ENCODE peak calls at places on chromosomes 1 and 21, in eight cellular contexts. S is brain microvascular endothelial cell, P is non-pigmented ciliary epithelial cell, C is substantia nigra, F is NCI-H1105 treated with DMSO at 0.1 percent for 48 hours, R is AG09319, Y is NCI-H1048, D is cardiac fibroblast. T is an unnamed sample.

GRCh38 chr1:74824497-74825107 is 91.7 kb downstream of the TYW3 start:
- DNase-seq in S (no peak), P (no peak), C (no peak), F (no peak), R (no peak), Y (no peak), D (no peak), T (no peak)

GRCh38 chr1:112849967-112850641 is 105.9 kb downstream of the SLC16A1 start:
- DNase-seq in S (no peak), P (no peak), C (no peak), F (no peak), R (no peak), Y (no peak), D (no peak), T (no peak)

GRCh38 chr1:98428864-98429263 is 232.7 kb upstream of the SNX7 start:
- DNase-seq in S (no peak), P (no peak), C (no peak), F (no peak), R (no peak), Y (no peak), D (no peak), T (no peak)

GRCh38 chr1:222416001-222416791 is 131.7 kb downstream of the HHIPL2 start:
- DNase-seq in S (no peak), P (peak; percentile 2), C (no peak), F (no peak), R (no peak), Y (no peak), D (no peak), T (no peak)

GRCh38 chr1:216617081-216617480 is 106.1 kb downstream of the ESRRG start:
- DNase-seq in S (no peak), P (no peak), C (no peak), F (peak; percentile 21), R (no peak), Y (no peak), D (no peak), T (no peak)

GRCh38 chr1:28801461-28801860 is 10.5 kb upstream of the OPRD1 start:
- DNase-seq in S (no peak), P (no peak), C (no peak), F (no peak), R (no peak), Y (no peak), D (no peak), T (no peak)

GRCh38 chr1:54334996-54335395 is 71.2 kb downstream of the SSBP3 start:
- DNase-seq in S (peak; percentile 24), P (no peak), C (no peak), F (no peak), R (peak; percentile 80), Y (no peak), D (peak; percentile 49), T (no peak)

GRCh38 chr1:183417691-183418491 is at the start of gene NMNAT2:
- DNase-seq in S (peak; percentile 23), P (no peak), C (no peak), F (peak; percentile 35), R (no peak), Y (no peak), D (peak; percentile 10), T (peak; percentile 76)

GRCh38 chr1:232533328-232533727 is 96.6 kb downstream of the SIPA1L2 start:
- DNase-seq in S (no peak), P (no peak), C (no peak), F (no peak), R (no peak), Y (no peak), D (no peak), T (no peak)

GRCh38 chr21:40139636-40140035 is 272.4 kb downstream of the PCP4 start:
- DNase-seq in S (no peak), P (no peak), C (no peak), F (no peak), R (no peak), Y (no peak), D (no peak), T (no peak)

GRCh38 chr1:94527447-94528031 is 14.0 kb downstream of the F3 start:
- DNase-seq in S (peak; percentile 24), P (no peak), C (no peak), F (peak; percentile 58), R (no peak), Y (peak; percentile 42), D (peak; percentile 38), T (no peak)

GRCh38 chr21:26013964-26014363 is 156.6 kb downstream of the APP start:
- DNase-seq in S (no peak), P (no peak), C (no peak), F (no peak), R (no peak), Y (no peak), D (no peak), T (no peak)

GRCh38 chr1:39346876-39347275 is 142.4 kb downstream of the MACF1 start:
- DNase-seq in S (no peak), P (no peak), C (no peak), F (no peak), R (no peak), Y (no peak), D (no peak), T (no peak)

GRCh38 chr1:157347508-157347907 is 204.8 kb downstream of the FCRL5 start:
- DNase-seq in S (no peak), P (no peak), C (no peak), F (no peak), R (no peak), Y (no peak), D (no peak), T (no peak)

GRCh38 chr1:72892461-72892860 is 610.1 kb upstream of the NEGR1 start:
- DNase-seq in S (no peak), P (peak; percentile 6), C (no peak), F (no peak), R (no peak), Y (no peak), D (no peak), T (no peak)

GRCh38 chr1:42170779-42171621 is 6.5 kb upstream of the GUCA2A start:
- DNase-seq in S (no peak), P (no peak), C (no peak), F (no peak), R (no peak), Y (no peak), D (no peak), T (peak; percentile 74)

GRCh38 chr1:81846630-81847029 is 45.9 kb downstream of the ADGRL2 start:
- DNase-seq in S (no peak), P (no peak), C (no peak), F (no peak), R (no peak), Y (no peak), D (no peak), T (no peak)

GRCh38 chr21:30434033-30434631 is 4.1 kb downstream of the KRTAP13-4 start:
- DNase-seq in S (peak; percentile 20), P (no peak), C (no peak), F (peak; percentile 12), R (no peak), Y (no peak), D (peak; percentile 47), T (no peak)

GRCh38 chr1:220044683-220045355 is 1.5 kb downstream of the EPRS1 start:
- DNase-seq in S (no peak), P (no peak), C (no peak), F (no peak), R (no peak), Y (no peak), D (no peak), T (no peak)

GRCh38 chr1:217253985-217254384 is 376.9 kb downstream of the GPATCH2 start:
- DNase-seq in S (no peak), P (no peak), C (no peak), F (no peak), R (no peak), Y (no peak), D (no peak), T (no peak)

GRCh38 chr1:15571266-15571665 is 13.6 kb downstream of the AGMAT start:
- DNase-seq in S (no peak), P (no peak), C (no peak), F (peak; percentile 42), R (no peak), Y (no peak), D (no peak), T (no peak)

GRCh38 chr1:3594706-3595377 is 16.5 kb downstream of the MEGF6 start:
- DNase-seq in S (no peak), P (no peak), C (peak; percentile 39), F (no peak), R (no peak), Y (no peak), D (no peak), T (no peak)

GRCh38 chr1:72296481-72296880 is 14.1 kb upstream of the NEGR1 start:
- DNase-seq in S (no peak), P (no peak), C (no peak), F (no peak), R (peak; percentile 69), Y (no peak), D (no peak), T (no peak)

GRCh38 chr1:96418969-96419368 is 302.6 kb upstream of the PTBP2 start:
- DNase-seq in S (no peak), P (no peak), C (no peak), F (no peak), R (no peak), Y (no peak), D (no peak), T (no peak)

GRCh38 chr1:218164930-218165686 is 120.0 kb upstream of the RRP15 start:
- DNase-seq in S (no peak), P (no peak), C (no peak), F (peak; percentile 54), R (no peak), Y (no peak), D (peak; percentile 1), T (peak; percentile 63)

GRCh38 chr1:77313491-77313890 is 31.7 kb downstream of the AK5 start:
- DNase-seq in S (no peak), P (no peak), C (peak; percentile 7), F (no peak), R (no peak), Y (no peak), D (peak; percentile 29), T (no peak)

GRCh38 chr1:201602413-201603265 is 63.7 kb downstream of the NAV1 start:
- DNase-seq in S (peak; percentile 97), P (peak; percentile 93), C (no peak), F (no peak), R (peak; percentile 42), Y (no peak), D (peak; percentile 83), T (no peak)

GRCh38 chr1:6962390-6962955 is 177.2 kb downstream of the CAMTA1 start:
- DNase-seq in S (no peak), P (no peak), C (no peak), F (peak; percentile 81), R (no peak), Y (peak; percentile 41), D (no peak), T (no peak)

GRCh38 chr1:99438656-99439055 is 174.4 kb downstream of the PLPPR4 start:
- DNase-seq in S (peak; percentile 17), P (no peak), C (no peak), F (no peak), R (no peak), Y (no peak), D (no peak), T (peak; percentile 13)

GRCh38 chr1:37123266-37123665 is 89.0 kb upstream of the GRIK3 start:
- DNase-seq in S (no peak), P (no peak), C (no peak), F (no peak), R (no peak), Y (no peak), D (no peak), T (no peak)

GRCh38 chr1:91891969-91892368 is 6.0 kb upstream of the TGFBR3 start:
- DNase-seq in S (no peak), P (no peak), C (no peak), F (no peak), R (no peak), Y (no peak), D (peak; percentile 45), T (no peak)

T was measured in left lung.